ENCODE peak calls at places on chromosomes 13 and 19, in nine cellular contexts. S is GM23338, L is uterus, F is Peyer's patch, Y is lower leg skin, H is right lobe of liver, R is PC-3, U is neural progenitor cell, T is psoas muscle. J is an unnamed sample.

GRCh38 chr19:57830071-57830602 is at the start of gene ZNF587B:
- DNase-seq in S (peak; percentile 99), L (peak; percentile 63), F (peak; percentile 27), Y (peak; percentile 26), H (peak; percentile 71), R (peak; percentile 49), U (peak; percentile 95), T (peak; percentile 60), J (peak; percentile 78)

GRCh38 chr13:27857271-27857670 is 62.5 kb upstream of the PDX1 start:
- DNase-seq in S (peak; percentile 32), L (no peak), F (no peak), Y (no peak), H (no peak), R (no peak), U (no peak), T (no peak), J (no peak)

GRCh38 chr19:41144403-41144802 is 30.2 kb downstream of the CYP2F1 start:
- DNase-seq in S (peak; percentile 96), L (peak; percentile 52), F (peak; percentile 84), Y (peak; percentile 85), H (peak; percentile 87), R (peak; percentile 85), U (peak; percentile 83), T (peak; percentile 61), J (peak; percentile 73)

GRCh38 chr13:44770951-44771350 is 194.8 kb upstream of the TSC22D1 start:
- DNase-seq in S (no peak), L (no peak), F (no peak), Y (no peak), H (no peak), R (no peak), U (no peak), T (no peak), J (no peak)

GRCh38 chr13:76994281-76994680 is 2.4 kb downstream of the CLN5 start:
- DNase-seq in S (no peak), L (no peak), F (no peak), Y (no peak), H (no peak), R (peak; percentile 44), U (no peak), T (no peak), J (no peak)

GRCh38 chr13:80166352-80166751 is 174.6 kb downstream of the SPRY2 start:
- DNase-seq in S (no peak), L (no peak), F (no peak), Y (no peak), H (no peak), R (no peak), U (no peak), T (no peak), J (peak; percentile 38)

GRCh38 chr19:33192010-33192409 is 2.1 kb upstream of the LRP3 start:
- DNase-seq in S (peak; percentile 76), L (no peak), F (no peak), Y (no peak), H (no peak), R (no peak), U (peak; percentile 51), T (no peak), J (no peak)

GRCh38 chr19:10499550-10500246 is 3.5 kb downstream of the KEAP1 start:
- DNase-seq in S (peak; percentile 70), L (no peak), F (no peak), Y (no peak), H (peak; percentile 84), R (no peak), U (no peak), T (no peak), J (no peak)

GRCh38 chr19:41407271-41407670 is 9.7 kb downstream of the BCKDHA start:
- DNase-seq in S (peak; percentile 53), L (no peak), F (no peak), Y (no peak), H (no peak), R (no peak), U (peak; percentile 48), T (no peak), J (no peak)

GRCh38 chr19:48878219-48879024 is 6.2 kb downstream of the PPP1R15A start:
- DNase-seq in S (no peak), L (no peak), F (no peak), Y (no peak), H (no peak), R (no peak), U (no peak), T (no peak), J (peak; percentile 54)

GRCh38 chr13:52949044-52949443 is 79.6 kb upstream of the OLFM4 start:
- DNase-seq in S (no peak), L (no peak), F (no peak), Y (no peak), H (no peak), R (no peak), U (no peak), T (no peak), J (no peak)

GRCh38 chr19:3880471-3881271 is at the start of gene ATCAY:
- DNase-seq in S (peak; percentile 87), L (no peak), F (no peak), Y (no peak), H (no peak), R (no peak), U (peak; percentile 91), T (no peak), J (no peak)

GRCh38 chr19:42403586-42403985 is 13.5 kb upstream of the CNFN start:
- DNase-seq in S (no peak), L (no peak), F (no peak), Y (no peak), H (no peak), R (no peak), U (no peak), T (no peak), J (no peak)

GRCh38 chr19:55487884-55488687 is at the start of gene SSC5D:
- DNase-seq in S (peak; percentile 60), L (peak; percentile 76), F (no peak), Y (no peak), H (no peak), R (no peak), U (peak; percentile 61), T (no peak), J (no peak)

GRCh38 chr19:32201211-32201610 is 144.2 kb upstream of the ZNF507 start:
- DNase-seq in S (no peak), L (no peak), F (no peak), Y (no peak), H (no peak), R (no peak), U (no peak), T (no peak), J (no peak)

GRCh38 chr19:30158067-30158892 is 213.9 kb upstream of the ZNF536 start:
- DNase-seq in S (no peak), L (no peak), F (no peak), Y (no peak), H (peak; percentile 12), R (no peak), U (no peak), T (no peak), J (no peak)

DNA sequence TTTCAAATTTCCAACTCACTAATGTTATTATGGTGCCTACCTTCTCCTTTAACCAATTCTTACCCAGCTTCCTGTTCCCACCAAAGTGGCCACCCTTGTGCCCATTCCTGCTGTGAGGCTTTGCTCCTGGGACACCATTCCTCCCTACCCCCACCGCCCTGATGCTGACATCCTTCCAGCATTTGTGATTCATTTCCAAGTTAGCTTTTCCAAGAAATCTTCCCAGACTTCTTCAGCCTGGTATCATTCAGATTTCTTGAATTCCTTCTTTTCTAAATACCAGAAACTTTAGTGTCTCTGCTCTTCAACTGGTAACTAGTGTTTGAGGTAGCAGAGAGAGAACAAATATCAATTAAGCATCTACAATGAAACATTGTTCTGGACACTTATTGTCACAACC is 212.3 kb downstream of the POSTN start:
- DNase-seq in S (no peak), L (no peak), F (no peak), Y (no peak), H (no peak), R (no peak), U (no peak), T (no peak), J (no peak)
- H3K4me3 ChIP-seq in S (no peak overlapping the region), L (no peak overlapping the region), F (no peak overlapping the region), Y (no peak overlapping the region), H (no peak overlapping the region), R (no peak overlapping the region), U (no peak overlapping the region), T (no peak overlapping the region), J (no peak overlapping the region)

GRCh38 chr13:113860579-113861432 is 3.1 kb downstream of the GAS6 start:
- DNase-seq in S (peak; percentile 87), L (peak; percentile 60), F (no peak), Y (no peak), H (no peak), R (peak; percentile 11), U (peak; percentile 68), T (no peak), J (no peak)
- H3K4me3 ChIP-seq in S (peak overlapping the region; percentile 37), L (no peak overlapping the region), F (peak overlapping the region; percentile 11), Y (no peak overlapping the region), H (no peak overlapping the region), R (no peak overlapping the region), U (no peak overlapping the region), T (peak overlapping the region; percentile 90), J (no peak overlapping the region)

GRCh38 chr13:72884111-72884510 is 102.2 kb downstream of the PIBF1 start:
- DNase-seq in S (no peak), L (no peak), F (no peak), Y (no peak), H (no peak), R (no peak), U (no peak), T (no peak), J (no peak)
- H3K4me3 ChIP-seq in S (no peak overlapping the region), L (no peak overlapping the region), F (no peak overlapping the region), Y (no peak overlapping the region), H (no peak overlapping the region), R (no peak overlapping the region), U (no peak overlapping the region), T (no peak overlapping the region), J (no peak overlapping the region)

GRCh38 chr19:47663435-47663910 is 49.7 kb upstream of the EHD2 start:
- DNase-seq in S (no peak), L (no peak), F (no peak), Y (no peak), H (no peak), R (peak; percentile 89), U (no peak), T (no peak), J (peak; percentile 86)
- H3K4me3 ChIP-seq in S (no peak overlapping the region), L (no peak overlapping the region), F (no peak overlapping the region), Y (no peak overlapping the region), H (no peak overlapping the region), R (peak overlapping the region; percentile 53), U (no peak overlapping the region), T (peak overlapping the region; percentile 30), J (peak overlapping the region; percentile 25)

GRCh38 chr13:95641961-95642621 is 2.4 kb downstream of the DZIP1 start:
- DNase-seq in S (peak; percentile 87), L (peak; percentile 40), F (no peak), Y (no peak), H (peak; percentile 87), R (no peak), U (peak; percentile 80), T (peak; percentile 43), J (peak; percentile 31)
- H3K4me3 ChIP-seq in S (peak overlapping the region; percentile 80), L (peak overlapping the region; percentile 39), F (peak overlapping the region; percentile 48), Y (no peak overlapping the region), H (peak overlapping the region; percentile 52), R (peak overlapping the region; percentile 35), U (peak overlapping the region; percentile 59), T (peak overlapping the region; percentile 49), J (peak overlapping the region; percentile 76)

GRCh38 chr13:35514801-35515502 is 38.5 kb upstream of the MAB21L1 start:
- DNase-seq in S (peak; percentile 42), L (no peak), F (no peak), Y (no peak), H (no peak), R (peak; percentile 4), U (no peak), T (no peak), J (no peak)
- H3K4me3 ChIP-seq in S (peak overlapping the region; percentile 21), L (no peak overlapping the region), F (no peak overlapping the region), Y (no peak overlapping the region), H (no peak overlapping the region), R (no peak overlapping the region), U (no peak overlapping the region), T (no peak overlapping the region), J (no peak overlapping the region)

J was measured in brain microvascular endothelial cell.